ENCODE peak calls at places on chromosomes 11 and 22, in eight cellular contexts. One of them, this sample, is unnamed.

GRCh38 chr11:85806876-85807275 is 4.1 kb downstream of the SYTL2 start:
- DNase-seq in heart right ventricle: no peak
- DNase-seq in spleen: no peak
- DNase-seq in psoas muscle: no peak
- DNase-seq in IMR-90: no peak
- DNase-seq in colonic mucosa: no peak
- DNase-seq in heart left ventricle: no peak
- DNase-seq in upper lobe of right lung: no peak
- DNase-seq in this sample: no peak

GRCh38 chr22:24205438-24206189 is 24.3 kb downstream of the SUSD2 start:
- DNase-seq in heart right ventricle: no peak
- DNase-seq in spleen: no peak
- DNase-seq in psoas muscle: no peak
- DNase-seq in IMR-90: no peak
- DNase-seq in colonic mucosa: no peak
- DNase-seq in heart left ventricle: no peak
- DNase-seq in upper lobe of right lung: no peak
- DNase-seq in this sample: no peak

GRCh38 chr22:30994960-30995359 is 25.9 kb downstream of the TUG1 start:
- DNase-seq in heart right ventricle: no peak
- DNase-seq in spleen: no peak
- DNase-seq in psoas muscle: no peak
- DNase-seq in IMR-90: no peak
- DNase-seq in colonic mucosa: no peak
- DNase-seq in heart left ventricle: no peak
- DNase-seq in upper lobe of right lung: no peak
- DNase-seq in this sample: no peak

GRCh38 chr22:39565414-39565944 is 5.1 kb upstream of the CACNA1I start:
- DNase-seq in heart right ventricle: no peak
- DNase-seq in spleen: no peak
- DNase-seq in psoas muscle: no peak
- DNase-seq in IMR-90: no peak
- DNase-seq in colonic mucosa: no peak
- DNase-seq in heart left ventricle: no peak
- DNase-seq in upper lobe of right lung: no peak
- DNase-seq in this sample: no peak

GRCh38 chr22:49295465-49295743 is 532.3 kb downstream of the BRD1 start:
- DNase-seq in heart right ventricle: no peak
- DNase-seq in spleen: peak
- DNase-seq in psoas muscle: no peak
- DNase-seq in IMR-90: no peak
- DNase-seq in colonic mucosa: no peak
- DNase-seq in heart left ventricle: no peak
- DNase-seq in upper lobe of right lung: no peak
- DNase-seq in this sample: no peak

GRCh38 chr11:108370990-108371389 is 96.3 kb downstream of the C11orf65 start:
- DNase-seq in heart right ventricle: no peak
- DNase-seq in spleen: no peak
- DNase-seq in psoas muscle: no peak
- DNase-seq in IMR-90: peak
- DNase-seq in colonic mucosa: no peak
- DNase-seq in heart left ventricle: no peak
- DNase-seq in upper lobe of right lung: no peak
- DNase-seq in this sample: no peak

GRCh38 chr11:28767574-28767973 is 659.4 kb downstream of the METTL15 start:
- DNase-seq in heart right ventricle: no peak
- DNase-seq in spleen: no peak
- DNase-seq in psoas muscle: no peak
- DNase-seq in IMR-90: peak
- DNase-seq in colonic mucosa: no peak
- DNase-seq in heart left ventricle: no peak
- DNase-seq in upper lobe of right lung: no peak
- DNase-seq in this sample: no peak

GRCh38 chr11:14577835-14578529 is 57.8 kb upstream of the PSMA1 start:
- DNase-seq in heart right ventricle: no peak
- DNase-seq in spleen: no peak
- DNase-seq in psoas muscle: no peak
- DNase-seq in IMR-90: no peak
- DNase-seq in colonic mucosa: no peak
- DNase-seq in heart left ventricle: no peak
- DNase-seq in upper lobe of right lung: no peak
- DNase-seq in this sample: no peak

GRCh38 chr22:17966403-17966717 is 58.0 kb downstream of the MICAL3 start:
- DNase-seq in heart right ventricle: no peak
- DNase-seq in spleen: no peak
- DNase-seq in psoas muscle: no peak
- DNase-seq in IMR-90: no peak
- DNase-seq in colonic mucosa: no peak
- DNase-seq in heart left ventricle: no peak
- DNase-seq in upper lobe of right lung: no peak
- DNase-seq in this sample: no peak

GRCh38 chr11:124743050-124743449 is 3.3 kb downstream of the NRGN start:
- DNase-seq in heart right ventricle: no peak
- DNase-seq in spleen: peak
- DNase-seq in psoas muscle: no peak
- DNase-seq in IMR-90: no peak
- DNase-seq in colonic mucosa: no peak
- DNase-seq in heart left ventricle: no peak
- DNase-seq in upper lobe of right lung: no peak
- DNase-seq in this sample: no peak

GRCh38 chr11:10379433-10379832 is 74.6 kb downstream of the ADM start:
- DNase-seq in heart right ventricle: no peak
- DNase-seq in spleen: no peak
- DNase-seq in psoas muscle: no peak
- DNase-seq in IMR-90: peak
- DNase-seq in colonic mucosa: no peak
- DNase-seq in heart left ventricle: no peak
- DNase-seq in upper lobe of right lung: no peak
- DNase-seq in this sample: no peak

GRCh38 chr11:103183981-103184592 is 74.9 kb downstream of the DYNC2H1 start:
- DNase-seq in heart right ventricle: no peak
- DNase-seq in spleen: no peak
- DNase-seq in psoas muscle: no peak
- DNase-seq in IMR-90: no peak
- DNase-seq in colonic mucosa: no peak
- DNase-seq in heart left ventricle: no peak
- DNase-seq in upper lobe of right lung: no peak
- DNase-seq in this sample: no peak

GRCh38 chr11:121575250-121575962 is 122.6 kb upstream of the SORL1-AS1 start:
- DNase-seq in heart right ventricle: peak
- DNase-seq in spleen: peak
- DNase-seq in psoas muscle: peak
- DNase-seq in IMR-90: peak
- DNase-seq in colonic mucosa: peak
- DNase-seq in heart left ventricle: peak
- DNase-seq in upper lobe of right lung: peak
- DNase-seq in this sample: peak

GRCh38 chr22:22201185-22201924 is 43.2 kb upstream of the VPREB1 start:
- DNase-seq in heart right ventricle: peak
- DNase-seq in spleen: peak
- DNase-seq in psoas muscle: peak
- DNase-seq in IMR-90: peak
- DNase-seq in colonic mucosa: no peak
- DNase-seq in heart left ventricle: no peak
- DNase-seq in upper lobe of right lung: peak
- DNase-seq in this sample: no peak

GRCh38 chr11:75189075-75189474 is 38.2 kb downstream of the SLCO2B1 start:
- DNase-seq in heart right ventricle: no peak
- DNase-seq in spleen: no peak
- DNase-seq in psoas muscle: no peak
- DNase-seq in IMR-90: no peak
- DNase-seq in colonic mucosa: no peak
- DNase-seq in heart left ventricle: no peak
- DNase-seq in upper lobe of right lung: no peak
- DNase-seq in this sample: no peak

GRCh38 chr11:70505331-70505731 is 107.0 kb downstream of the CTTN start:
- DNase-seq in heart right ventricle: no peak
- DNase-seq in spleen: peak
- DNase-seq in psoas muscle: no peak
- DNase-seq in IMR-90: no peak
- DNase-seq in colonic mucosa: no peak
- DNase-seq in heart left ventricle: no peak
- DNase-seq in upper lobe of right lung: peak
- DNase-seq in this sample: no peak

GRCh38 chr11:70504246-70505020 is 106.1 kb downstream of the CTTN start:
- DNase-seq in heart right ventricle: no peak
- DNase-seq in spleen: peak
- DNase-seq in psoas muscle: no peak
- DNase-seq in IMR-90: no peak
- DNase-seq in colonic mucosa: no peak
- DNase-seq in heart left ventricle: no peak
- DNase-seq in upper lobe of right lung: peak
- DNase-seq in this sample: no peak

GRCh38 chr11:70502677-70503076 is 104.3 kb downstream of the CTTN start:
- DNase-seq in heart right ventricle: no peak
- DNase-seq in spleen: peak
- DNase-seq in psoas muscle: no peak
- DNase-seq in IMR-90: no peak
- DNase-seq in colonic mucosa: no peak
- DNase-seq in heart left ventricle: no peak
- DNase-seq in upper lobe of right lung: peak
- DNase-seq in this sample: no peak

GRCh38 chr11:70503201-70503877 is 105.0 kb downstream of the CTTN start:
- DNase-seq in heart right ventricle: no peak
- DNase-seq in spleen: peak
- DNase-seq in psoas muscle: no peak
- DNase-seq in IMR-90: no peak
- DNase-seq in colonic mucosa: no peak
- DNase-seq in heart left ventricle: no peak
- DNase-seq in upper lobe of right lung: peak
- DNase-seq in this sample: no peak

GRCh38 chr11:70503878-70504240 is 105.5 kb downstream of the CTTN start:
- DNase-seq in heart right ventricle: no peak
- DNase-seq in spleen: peak
- DNase-seq in psoas muscle: no peak
- DNase-seq in IMR-90: no peak
- DNase-seq in colonic mucosa: peak
- DNase-seq in heart left ventricle: no peak
- DNase-seq in upper lobe of right lung: no peak
- DNase-seq in this sample: no peak
- TF ChIP-seq CTCF in heart right ventricle: no peak
- TF ChIP-seq CTCF in spleen: no peak
- TF ChIP-seq CTCF in psoas muscle: no peak
- TF ChIP-seq CTCF in IMR-90: peak
- TF ChIP-seq CTCF in colonic mucosa: no peak
- TF ChIP-seq CTCF in heart left ventricle: no peak
- TF ChIP-seq CTCF in upper lobe of right lung: no peak
- TF ChIP-seq CTCF in this sample: peak

DNA sequence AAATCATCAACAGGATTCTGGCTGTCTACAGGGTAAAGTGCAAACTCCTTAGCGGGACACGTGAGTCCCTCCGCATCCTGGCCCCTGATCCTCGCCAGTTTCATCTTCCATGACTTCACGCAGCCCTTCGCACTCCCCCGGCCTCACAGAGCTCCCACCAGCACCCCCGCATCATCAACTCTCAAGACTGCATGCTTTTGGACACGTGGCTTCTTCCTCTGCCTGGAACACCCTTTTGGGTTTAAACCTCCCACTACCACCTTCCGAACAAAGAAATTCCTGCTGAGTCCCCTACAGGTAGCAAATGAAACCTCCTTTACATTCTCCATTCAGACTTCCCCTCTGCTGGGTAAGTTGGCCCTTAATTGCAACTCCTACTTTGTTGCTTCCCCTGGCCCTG is 12.6 kb upstream of the EIF3M start:
- DNase-seq in heart right ventricle: no peak
- DNase-seq in spleen: no peak
- DNase-seq in psoas muscle: no peak
- DNase-seq in IMR-90: no peak
- DNase-seq in colonic mucosa: no peak
- DNase-seq in heart left ventricle: no peak
- DNase-seq in upper lobe of right lung: no peak
- DNase-seq in this sample: no peak
- H3K27ac ChIP-seq in heart right ventricle: no peak
- H3K27ac ChIP-seq in spleen: no peak
- H3K27ac ChIP-seq in psoas muscle: no peak
- H3K27ac ChIP-seq in IMR-90: no peak
- H3K27ac ChIP-seq in colonic mucosa: no peak
- H3K27ac ChIP-seq in heart left ventricle: no peak
- H3K27ac ChIP-seq in upper lobe of right lung: no peak
- H3K27ac ChIP-seq in this sample: no peak

DNA sequence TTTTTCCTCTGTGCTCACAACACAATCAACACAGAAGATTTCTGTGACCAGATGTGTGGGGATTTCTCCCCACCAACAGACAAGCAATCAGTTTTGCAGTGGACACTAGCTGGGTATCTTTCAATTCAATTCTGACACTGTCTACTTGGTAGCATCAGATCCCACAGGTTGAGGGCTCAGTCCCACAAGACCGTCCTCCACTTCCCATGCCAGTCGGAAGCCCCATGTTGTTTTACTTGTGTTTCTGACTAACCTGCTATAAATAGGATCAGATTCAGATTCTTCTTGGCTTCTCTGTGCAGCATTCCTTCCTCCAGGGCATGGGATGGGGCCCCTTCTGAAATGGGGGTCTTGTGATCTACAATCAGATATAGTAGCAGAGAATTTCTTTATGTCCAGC is 19.6 kb downstream of the ACER3 start:
- DNase-seq in heart right ventricle: no peak
- DNase-seq in spleen: no peak
- DNase-seq in psoas muscle: no peak
- DNase-seq in IMR-90: no peak
- DNase-seq in colonic mucosa: no peak
- DNase-seq in heart left ventricle: no peak
- DNase-seq in upper lobe of right lung: no peak
- DNase-seq in this sample: peak
- TF ChIP-seq CTCF in heart right ventricle: no peak
- TF ChIP-seq CTCF in spleen: no peak
- TF ChIP-seq CTCF in psoas muscle: peak
- TF ChIP-seq CTCF in IMR-90: no peak
- TF ChIP-seq CTCF in colonic mucosa: no peak
- TF ChIP-seq CTCF in heart left ventricle: no peak
- TF ChIP-seq CTCF in upper lobe of right lung: no peak
- TF ChIP-seq CTCF in this sample: no peak

GRCh38 chr11:68337399-68337835 is 25.0 kb downstream of the LRP5 start:
- DNase-seq in heart right ventricle: no peak
- DNase-seq in spleen: no peak
- DNase-seq in psoas muscle: no peak
- DNase-seq in IMR-90: no peak
- DNase-seq in colonic mucosa: no peak
- DNase-seq in heart left ventricle: no peak
- DNase-seq in upper lobe of right lung: no peak
- DNase-seq in this sample: no peak

GRCh38 chr11:68340784-68341556 is 28.6 kb downstream of the LRP5 start:
- DNase-seq in heart right ventricle: no peak
- DNase-seq in spleen: no peak
- DNase-seq in psoas muscle: no peak
- DNase-seq in IMR-90: no peak
- DNase-seq in colonic mucosa: no peak
- DNase-seq in heart left ventricle: no peak
- DNase-seq in upper lobe of right lung: no peak
- DNase-seq in this sample: no peak

GRCh38 chr11:68335693-68336092 is 23.3 kb downstream of the LRP5 start:
- DNase-seq in heart right ventricle: no peak
- DNase-seq in spleen: no peak
- DNase-seq in psoas muscle: no peak
- DNase-seq in IMR-90: no peak
- DNase-seq in colonic mucosa: no peak
- DNase-seq in heart left ventricle: no peak
- DNase-seq in upper lobe of right lung: no peak
- DNase-seq in this sample: no peak

GRCh38 chr11:68340003-68340767 is 27.8 kb downstream of the LRP5 start:
- DNase-seq in heart right ventricle: no peak
- DNase-seq in spleen: no peak
- DNase-seq in psoas muscle: no peak
- DNase-seq in IMR-90: no peak
- DNase-seq in colonic mucosa: no peak
- DNase-seq in heart left ventricle: no peak
- DNase-seq in upper lobe of right lung: no peak
- DNase-seq in this sample: no peak

GRCh38 chr11:68338041-68338800 is 25.8 kb downstream of the LRP5 start:
- DNase-seq in heart right ventricle: no peak
- DNase-seq in spleen: no peak
- DNase-seq in psoas muscle: peak
- DNase-seq in IMR-90: peak
- DNase-seq in colonic mucosa: no peak
- DNase-seq in heart left ventricle: no peak
- DNase-seq in upper lobe of right lung: no peak
- DNase-seq in this sample: no peak
- H3K27ac ChIP-seq in heart right ventricle: peak
- H3K27ac ChIP-seq in spleen: no peak
- H3K27ac ChIP-seq in psoas muscle: peak
- H3K27ac ChIP-seq in IMR-90: peak
- H3K27ac ChIP-seq in colonic mucosa: no peak
- H3K27ac ChIP-seq in heart left ventricle: peak
- H3K27ac ChIP-seq in upper lobe of right lung: no peak
- H3K27ac ChIP-seq in this sample: no peak